ENCODE peak calls at places on chromosome 1, in seven cellular contexts. One of them, this sample, is unnamed.

GRCh38 chr1:1120096-1120495 is 4.2 kb upstream of the C1orf159 start:
- DNase-seq in keratinocyte: no peak
- DNase-seq in fibroblast of mammary gland: no peak
- DNase-seq in RPMI7951: no peak
- DNase-seq in breast epithelium: peak
- DNase-seq in NCI-H748 treated with DMSO at 0.1 percent for 48 hours: no peak
- DNase-seq in HTR-8/SVneo: no peak
- DNase-seq in this sample: no peak

GRCh38 chr1:170967042-170967910 is 31.9 kb downstream of the MROH9 start:
- DNase-seq in keratinocyte: no peak
- DNase-seq in NCI-H748 treated with DMSO at 0.1 percent for 48 hours: no peak
- DNase-seq in fibroblast of mammary gland: peak
- DNase-seq in breast epithelium: no peak
- DNase-seq in RPMI7951: peak
- DNase-seq in HTR-8/SVneo: peak
- DNase-seq in this sample: no peak

GRCh38 chr1:98323906-98324358 is 337.6 kb upstream of the SNX7 start:
- DNase-seq in NCI-H748 treated with DMSO at 0.1 percent for 48 hours: no peak
- DNase-seq in fibroblast of mammary gland: peak
- DNase-seq in breast epithelium: no peak
- DNase-seq in HTR-8/SVneo: peak
- DNase-seq in keratinocyte: peak
- DNase-seq in RPMI7951: peak
- DNase-seq in this sample: peak

GRCh38 chr1:155000475-155000724 is 2.2 kb upstream of the ZBTB7B start:
- DNase-seq in HTR-8/SVneo: no peak
- DNase-seq in keratinocyte: no peak
- DNase-seq in breast epithelium: no peak
- DNase-seq in fibroblast of mammary gland: no peak
- DNase-seq in RPMI7951: no peak
- DNase-seq in NCI-H748 treated with DMSO at 0.1 percent for 48 hours: no peak
- DNase-seq in this sample: no peak

GRCh38 chr1:114009393-114009792 is 30.1 kb downstream of the OLFML3 start:
- DNase-seq in HTR-8/SVneo: no peak
- DNase-seq in keratinocyte: peak
- DNase-seq in breast epithelium: no peak
- DNase-seq in fibroblast of mammary gland: peak
- DNase-seq in RPMI7951: peak
- DNase-seq in NCI-H748 treated with DMSO at 0.1 percent for 48 hours: no peak
- DNase-seq in this sample: no peak

GRCh38 chr1:85952460-85952859 is 204.1 kb downstream of the COL24A1 start:
- DNase-seq in HTR-8/SVneo: no peak
- DNase-seq in breast epithelium: no peak
- DNase-seq in NCI-H748 treated with DMSO at 0.1 percent for 48 hours: peak
- DNase-seq in fibroblast of mammary gland: no peak
- DNase-seq in RPMI7951: no peak
- DNase-seq in keratinocyte: no peak
- DNase-seq in this sample: no peak

GRCh38 chr1:6745073-6745472 is 40.2 kb upstream of the CAMTA1 start:
- DNase-seq in breast epithelium: no peak
- DNase-seq in fibroblast of mammary gland: no peak
- DNase-seq in NCI-H748 treated with DMSO at 0.1 percent for 48 hours: no peak
- DNase-seq in RPMI7951: no peak
- DNase-seq in keratinocyte: no peak
- DNase-seq in HTR-8/SVneo: no peak
- DNase-seq in this sample: no peak

GRCh38 chr1:44501022-44501910 is 96.2 kb downstream of the RNF220 start:
- DNase-seq in RPMI7951: no peak
- DNase-seq in breast epithelium: no peak
- DNase-seq in fibroblast of mammary gland: no peak
- DNase-seq in keratinocyte: no peak
- DNase-seq in HTR-8/SVneo: no peak
- DNase-seq in NCI-H748 treated with DMSO at 0.1 percent for 48 hours: no peak
- DNase-seq in this sample: no peak

GRCh38 chr1:246811985-246812384 is 87.8 kb downstream of the SCCPDH start:
- DNase-seq in fibroblast of mammary gland: no peak
- DNase-seq in HTR-8/SVneo: no peak
- DNase-seq in keratinocyte: no peak
- DNase-seq in RPMI7951: no peak
- DNase-seq in NCI-H748 treated with DMSO at 0.1 percent for 48 hours: no peak
- DNase-seq in breast epithelium: no peak
- DNase-seq in this sample: no peak

GRCh38 chr1:15756143-15757015 is 2.2 kb upstream of the FBLIM1 start:
- DNase-seq in HTR-8/SVneo: no peak
- DNase-seq in fibroblast of mammary gland: no peak
- DNase-seq in RPMI7951: peak
- DNase-seq in breast epithelium: peak
- DNase-seq in keratinocyte: no peak
- DNase-seq in NCI-H748 treated with DMSO at 0.1 percent for 48 hours: no peak
- DNase-seq in this sample: no peak

GRCh38 chr1:176567190-176567794 is 104.3 kb downstream of the PAPPA2 start:
- DNase-seq in NCI-H748 treated with DMSO at 0.1 percent for 48 hours: no peak
- DNase-seq in breast epithelium: no peak
- DNase-seq in RPMI7951: peak
- DNase-seq in keratinocyte: peak
- DNase-seq in fibroblast of mammary gland: peak
- DNase-seq in HTR-8/SVneo: no peak
- DNase-seq in this sample: no peak

GRCh38 chr1:174743654-174744561 is 255.8 kb upstream of the CACYBP start:
- DNase-seq in keratinocyte: peak
- DNase-seq in fibroblast of mammary gland: peak
- DNase-seq in breast epithelium: no peak
- DNase-seq in HTR-8/SVneo: peak
- DNase-seq in NCI-H748 treated with DMSO at 0.1 percent for 48 hours: peak
- DNase-seq in RPMI7951: peak
- DNase-seq in this sample: no peak

GRCh38 chr1:22414244-22414751 is 37.4 kb upstream of the ZBTB40 start:
- DNase-seq in NCI-H748 treated with DMSO at 0.1 percent for 48 hours: peak
- DNase-seq in HTR-8/SVneo: no peak
- DNase-seq in breast epithelium: peak
- DNase-seq in keratinocyte: no peak
- DNase-seq in fibroblast of mammary gland: no peak
- DNase-seq in RPMI7951: no peak
- DNase-seq in this sample: no peak

GRCh38 chr1:116147972-116148371 is 36.8 kb downstream of the MAB21L3 start:
- DNase-seq in keratinocyte: no peak
- DNase-seq in RPMI7951: no peak
- DNase-seq in breast epithelium: no peak
- DNase-seq in fibroblast of mammary gland: no peak
- DNase-seq in HTR-8/SVneo: no peak
- DNase-seq in NCI-H748 treated with DMSO at 0.1 percent for 48 hours: no peak
- DNase-seq in this sample: no peak

GRCh38 chr1:85404393-85404792 is 60.6 kb downstream of the DDAH1 start:
- DNase-seq in keratinocyte: no peak
- DNase-seq in breast epithelium: no peak
- DNase-seq in RPMI7951: no peak
- DNase-seq in HTR-8/SVneo: no peak
- DNase-seq in fibroblast of mammary gland: peak
- DNase-seq in NCI-H748 treated with DMSO at 0.1 percent for 48 hours: no peak
- DNase-seq in this sample: no peak

GRCh38 chr1:99269321-99269720 is 5.0 kb downstream of the PLPPR4 start:
- DNase-seq in keratinocyte: no peak
- DNase-seq in HTR-8/SVneo: no peak
- DNase-seq in fibroblast of mammary gland: no peak
- DNase-seq in RPMI7951: no peak
- DNase-seq in NCI-H748 treated with DMSO at 0.1 percent for 48 hours: no peak
- DNase-seq in breast epithelium: no peak
- DNase-seq in this sample: no peak

GRCh38 chr1:239898067-239898730 is 193.5 kb upstream of the FMN2 start:
- DNase-seq in HTR-8/SVneo: peak
- DNase-seq in breast epithelium: peak
- DNase-seq in fibroblast of mammary gland: peak
- DNase-seq in NCI-H748 treated with DMSO at 0.1 percent for 48 hours: peak
- DNase-seq in keratinocyte: peak
- DNase-seq in RPMI7951: peak
- DNase-seq in this sample: peak

GRCh38 chr1:12170263-12170671 is 3.5 kb downstream of the TNFRSF1B start:
- DNase-seq in NCI-H748 treated with DMSO at 0.1 percent for 48 hours: no peak
- DNase-seq in fibroblast of mammary gland: no peak
- DNase-seq in HTR-8/SVneo: no peak
- DNase-seq in keratinocyte: no peak
- DNase-seq in breast epithelium: no peak
- DNase-seq in RPMI7951: no peak
- DNase-seq in this sample: no peak

GRCh38 chr1:25787477-25788043 is 12.4 kb upstream of the SELENON start:
- DNase-seq in fibroblast of mammary gland: peak
- DNase-seq in NCI-H748 treated with DMSO at 0.1 percent for 48 hours: no peak
- DNase-seq in keratinocyte: no peak
- DNase-seq in RPMI7951: peak
- DNase-seq in breast epithelium: no peak
- DNase-seq in HTR-8/SVneo: peak
- DNase-seq in this sample: no peak

GRCh38 chr1:7856345-7856744 is 3.5 kb upstream of the UTS2 start:
- DNase-seq in RPMI7951: no peak
- DNase-seq in NCI-H748 treated with DMSO at 0.1 percent for 48 hours: no peak
- DNase-seq in HTR-8/SVneo: no peak
- DNase-seq in breast epithelium: no peak
- DNase-seq in keratinocyte: no peak
- DNase-seq in fibroblast of mammary gland: peak
- DNase-seq in this sample: no peak

GRCh38 chr1:168112673-168113305 is 23.9 kb downstream of the GPR161 start:
- DNase-seq in NCI-H748 treated with DMSO at 0.1 percent for 48 hours: no peak
- DNase-seq in RPMI7951: peak
- DNase-seq in HTR-8/SVneo: peak
- DNase-seq in breast epithelium: no peak
- DNase-seq in fibroblast of mammary gland: peak
- DNase-seq in keratinocyte: peak
- DNase-seq in this sample: peak

GRCh38 chr1:22619252-22619651 is 17.2 kb upstream of the C1QA start:
- DNase-seq in NCI-H748 treated with DMSO at 0.1 percent for 48 hours: no peak
- DNase-seq in keratinocyte: no peak
- DNase-seq in fibroblast of mammary gland: no peak
- DNase-seq in HTR-8/SVneo: no peak
- DNase-seq in RPMI7951: no peak
- DNase-seq in breast epithelium: no peak
- DNase-seq in this sample: no peak

GRCh38 chr1:93661829-93662474 is 19.7 kb downstream of the BCAR3 start:
- DNase-seq in HTR-8/SVneo: peak
- DNase-seq in fibroblast of mammary gland: peak
- DNase-seq in RPMI7951: peak
- DNase-seq in keratinocyte: no peak
- DNase-seq in breast epithelium: no peak
- DNase-seq in NCI-H748 treated with DMSO at 0.1 percent for 48 hours: no peak
- DNase-seq in this sample: no peak

GRCh38 chr1:56390540-56390867 is 188.9 kb downstream of the PLPP3 start:
- DNase-seq in keratinocyte: no peak
- DNase-seq in fibroblast of mammary gland: no peak
- DNase-seq in breast epithelium: no peak
- DNase-seq in HTR-8/SVneo: no peak
- DNase-seq in NCI-H748 treated with DMSO at 0.1 percent for 48 hours: no peak
- DNase-seq in RPMI7951: no peak
- DNase-seq in this sample: no peak

GRCh38 chr1:156493154-156493631 is 7.4 kb downstream of the MEF2D start:
- DNase-seq in NCI-H748 treated with DMSO at 0.1 percent for 48 hours: no peak
- DNase-seq in breast epithelium: no peak
- DNase-seq in RPMI7951: no peak
- DNase-seq in keratinocyte: no peak
- DNase-seq in HTR-8/SVneo: no peak
- DNase-seq in fibroblast of mammary gland: no peak
- DNase-seq in this sample: no peak

GRCh38 chr1:147550302-147550937 is 9.1 kb downstream of the BCL9 start:
- DNase-seq in RPMI7951: no peak
- DNase-seq in fibroblast of mammary gland: no peak
- DNase-seq in NCI-H748 treated with DMSO at 0.1 percent for 48 hours: no peak
- DNase-seq in keratinocyte: no peak
- DNase-seq in breast epithelium: no peak
- DNase-seq in HTR-8/SVneo: no peak
- DNase-seq in this sample: no peak